ENCODE peak calls at places on chromosomes 12 and 14, in seven cellular contexts. J is ascending aorta, V is fibroblast of lung, N is cardiac fibroblast, M is AG09319, I is fibroblast of mammary gland, Q is tibial artery. O is an unnamed sample.

GRCh38 chr12:40033260-40033649 is 72.6 kb downstream of the SLC2A13 start:
- DNase-seq in J (no peak), V (no peak), N (no peak), M (no peak), I (no peak), Q (no peak), O (no peak)

GRCh38 chr14:44893535-44893934 is 68.2 kb downstream of the KLHL28 start:
- DNase-seq in J (no peak), V (no peak), N (no peak), M (no peak), I (no peak), Q (no peak), O (no peak)

GRCh38 chr12:53063708-53064612 is 14.1 kb downstream of the TNS2 start:
- DNase-seq in J (peak), V (no peak), N (peak), M (no peak), I (peak), Q (peak), O (peak)

GRCh38 chr12:53575502-53576264 is 50.5 kb downstream of the ATF7 start:
- DNase-seq in J (no peak), V (peak), N (peak), M (no peak), I (peak), Q (no peak), O (no peak)

GRCh38 chr12:132305991-132306884 is 23.2 kb downstream of the GALNT9 start:
- DNase-seq in J (no peak), V (no peak), N (no peak), M (no peak), I (no peak), Q (no peak), O (no peak)

GRCh38 chr14:78790262-78790661 is 620.1 kb downstream of the NRXN3 start:
- DNase-seq in J (no peak), V (no peak), N (no peak), M (no peak), I (peak), Q (no peak), O (no peak)

GRCh38 chr12:122336015-122336946 is 70.0 kb upstream of the VPS33A start:
- DNase-seq in J (no peak), V (peak), N (peak), M (no peak), I (peak), Q (no peak), O (no peak)

GRCh38 chr12:53381739-53382630 is 2.0 kb downstream of the SP1 start:
- DNase-seq in J (peak), V (peak), N (peak), M (peak), I (peak), Q (peak), O (no peak)

GRCh38 chr14:55581011-55581806 is 1.2 kb downstream of the KTN1 start:
- DNase-seq in J (peak), V (peak), N (peak), M (no peak), I (peak), Q (no peak), O (no peak)

GRCh38 chr14:73977896-73978295 is 27.8 kb downstream of the COQ6 start:
- DNase-seq in J (no peak), V (peak), N (peak), M (no peak), I (no peak), Q (no peak), O (no peak)

GRCh38 chr12:116979109-116979508 is 68.4 kb downstream of the FBXW8 start:
- DNase-seq in J (no peak), V (no peak), N (no peak), M (no peak), I (no peak), Q (no peak), O (no peak)

GRCh38 chr12:65881348-65881961 is 57.2 kb downstream of the HMGA2 start:
- DNase-seq in J (peak), V (peak), N (peak), M (peak), I (peak), Q (peak), O (no peak)

GRCh38 chr12:107400686-107401447 is 284.7 kb upstream of the PWP1 start:
- DNase-seq in J (no peak), V (peak), N (peak), M (no peak), I (peak), Q (peak), O (no peak)

GRCh38 chr12:101940400-101940950 is 63.1 kb downstream of the DRAM1 start:
- DNase-seq in J (no peak), V (no peak), N (no peak), M (no peak), I (no peak), Q (no peak), O (no peak)

GRCh38 chr12:101939306-101939705 is 61.9 kb downstream of the DRAM1 start:
- DNase-seq in J (no peak), V (no peak), N (no peak), M (no peak), I (no peak), Q (no peak), O (no peak)

GRCh38 chr12:101942206-101942605 is 64.8 kb downstream of the DRAM1 start:
- DNase-seq in J (no peak), V (no peak), N (no peak), M (no peak), I (no peak), Q (no peak), O (no peak)

GRCh38 chr12:101941306-101942000 is 64.1 kb downstream of the DRAM1 start:
- DNase-seq in J (no peak), V (no peak), N (no peak), M (no peak), I (no peak), Q (no peak), O (no peak)

DNA sequence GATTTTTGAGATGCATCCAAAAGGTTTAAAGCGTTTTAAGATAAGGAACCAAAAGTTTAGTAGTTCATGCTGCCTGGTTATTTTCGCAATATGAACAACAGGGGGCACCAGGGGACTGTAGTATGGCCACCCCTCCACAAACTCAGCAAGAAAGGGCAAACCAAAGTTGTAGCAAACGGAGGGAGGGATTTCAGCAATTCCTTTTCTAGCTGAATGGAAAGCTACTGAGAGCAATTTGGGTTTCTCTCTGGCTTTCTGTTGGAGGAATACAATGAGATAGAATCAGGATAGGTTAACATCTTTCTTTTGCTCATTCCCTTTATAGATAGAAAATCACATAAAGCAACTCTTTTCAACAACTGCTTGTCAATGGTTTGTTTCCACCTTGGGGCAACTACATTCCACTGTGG is 62.5 kb downstream of the DRAM1 start:
- DNase-seq in J (peak), V (peak), N (peak), M (peak), I (peak), Q (no peak), O (no peak)
- TF ChIP-seq CTCF in J (peak), V (peak), N (peak), M (peak), I (peak), Q (peak), O (peak)

DNA sequence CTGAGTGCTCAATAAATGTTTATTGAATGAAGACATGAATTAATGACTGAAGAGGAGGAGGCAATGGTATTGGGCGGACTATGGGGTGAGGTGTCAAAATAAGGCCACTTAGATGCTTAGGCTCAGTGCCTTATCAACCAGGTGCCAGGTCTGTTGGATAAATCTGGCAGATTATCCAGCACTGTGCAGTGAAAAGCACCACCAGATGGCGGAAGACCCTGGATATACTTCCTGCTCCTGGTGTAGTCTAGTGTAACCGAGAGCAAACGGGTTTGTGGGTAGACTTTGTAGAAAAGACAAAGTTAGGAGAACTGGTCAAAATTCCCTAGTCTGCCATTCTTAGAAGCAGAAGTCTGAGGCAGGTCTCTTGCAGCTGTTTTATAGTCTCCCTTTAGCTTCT is 306.3 kb downstream of the ATP23 start:
- DNase-seq in J (no peak), V (no peak), N (no peak), M (no peak), I (no peak), Q (no peak), O (no peak)
- TF ChIP-seq CTCF in J (no peak), V (no peak), N (no peak), M (no peak), I (peak), Q (no peak), O (no peak)

DNA sequence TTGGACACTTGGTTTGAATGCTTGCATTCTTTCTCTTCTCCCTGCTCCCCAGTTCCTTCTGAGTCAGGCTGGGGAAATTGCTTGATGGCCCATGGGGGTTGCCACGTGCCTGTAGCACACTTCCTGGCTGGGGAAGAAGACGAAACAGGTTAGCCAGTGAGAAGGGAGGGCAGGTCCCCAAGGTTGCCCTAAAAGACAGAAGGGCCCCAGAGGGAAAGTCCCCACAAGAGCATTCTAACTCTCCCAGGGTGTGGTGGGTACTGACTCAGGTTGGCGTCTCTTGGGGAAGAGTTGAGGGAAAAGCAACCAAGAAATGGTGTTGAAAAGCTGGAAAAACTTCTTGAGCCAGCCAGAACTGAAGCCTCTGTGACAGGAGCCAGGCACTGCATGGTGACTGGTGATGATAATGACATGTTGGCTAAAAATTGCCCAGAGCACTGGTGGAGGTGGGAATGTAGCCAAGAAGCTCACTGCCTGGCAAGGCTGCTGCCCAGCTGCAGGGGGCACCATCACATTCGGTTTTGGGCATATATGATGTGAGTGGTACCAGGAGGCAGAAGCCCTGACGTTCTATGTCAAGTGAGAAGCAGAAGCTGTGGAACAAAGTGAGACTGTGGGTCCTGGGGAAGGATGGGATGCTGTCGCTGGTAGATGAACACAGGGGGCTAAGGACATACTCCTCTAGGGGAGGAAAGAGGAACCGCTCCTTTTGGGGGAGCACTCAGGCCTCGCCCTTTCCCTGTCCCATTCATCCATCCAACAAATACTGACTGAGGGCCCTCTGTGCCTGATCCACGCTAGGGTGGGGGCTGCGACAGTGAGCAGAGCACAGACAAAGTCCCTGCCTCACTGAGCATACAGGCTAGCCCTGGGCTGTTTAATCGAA is 8.1 kb upstream of the RABGGTA start:
- DNase-seq in J (no peak), V (no peak), N (peak), M (no peak), I (peak), Q (no peak), O (no peak)
- TF ChIP-seq CTCF in J (no peak), V (no peak), N (peak), M (peak), I (no peak), Q (no peak), O (no peak)

GRCh38 chr14:100025111-100025510 is 40.1 kb upstream of the EVL start:
- DNase-seq in J (no peak), V (peak), N (peak), M (no peak), I (peak), Q (no peak), O (no peak)
- TF ChIP-seq CTCF in J (no peak), V (peak), N (peak), M (peak), I (peak), Q (no peak), O (no peak)

O was measured in omental fat pad.